ENCODE peak calls at places on chromosomes 6 and 20, in four cellular contexts. G, B, J and O are unnamed samples.

GRCh38 chr20:48153523-48153922 is 368.2 kb upstream of the SULF2 start:
- DNase-seq in J (no peak), B (peak), G (peak), O (no peak)

GRCh38 chr6:101761124-101761601 is 367.7 kb downstream of the GRIK2 start:
- DNase-seq in G (peak), B (no peak), J (no peak), O (peak)

GRCh38 chr6:36066817-36067216 is 39.2 kb downstream of the MAPK14 start:
- DNase-seq in G (no peak), J (no peak), B (no peak), O (no peak)

GRCh38 chr20:57090590-57091560 is 175.6 kb downstream of the BMP7 start:
- DNase-seq in J (no peak), G (no peak), B (no peak), O (no peak)

GRCh38 chr6:111423960-111424846 is 58.8 kb downstream of the REV3L start:
- DNase-seq in J (no peak), B (no peak), G (peak), O (no peak)

GRCh38 chr6:154039231-154039842 is at the start of gene OPRM1:
- DNase-seq in G (peak), B (no peak), J (peak), O (no peak)

GRCh38 chr6:169953686-169954085 is 202.3 kb downstream of the ERMARD start:
- DNase-seq in B (no peak), G (no peak), J (no peak), O (no peak)

GRCh38 chr6:130602151-130602770 is 224.9 kb upstream of the SMLR1 start:
- DNase-seq in G (peak), J (no peak), B (no peak), O (peak)

GRCh38 chr6:140789466-140789865 is 1343.3 kb upstream of the GJE1 start:
- DNase-seq in J (no peak), B (no peak), G (no peak), O (no peak)

GRCh38 chr6:158938811-158939254 is 61.2 kb downstream of the RSPH3 start:
- DNase-seq in B (no peak), J (no peak), G (no peak), O (no peak)

GRCh38 chr6:33787954-33788693 is 806 bp downstream of the LEMD2 start:
- DNase-seq in J (peak), B (peak), G (peak), O (peak)

GRCh38 chr6:99412065-99412464 is 13.0 kb downstream of the PNISR start:
- DNase-seq in B (no peak), J (no peak), G (no peak), O (no peak)

GRCh38 chr6:123808556-123808955 is 4.9 kb downstream of the NKAIN2 start:
- DNase-seq in G (no peak), B (peak), J (no peak), O (no peak)

GRCh38 chr20:64027981-64028685 is 7.8 kb upstream of the C20orf204 start:
- DNase-seq in B (no peak), J (no peak), G (no peak), O (no peak)

GRCh38 chr6:25233226-25233625 is 45.9 kb upstream of the CARMIL1 start:
- DNase-seq in G (no peak), B (no peak), J (no peak), O (peak)

GRCh38 chr20:33139467-33139866 is 28.5 kb upstream of the BPIFA2 start:
- DNase-seq in G (no peak), J (no peak), B (no peak), O (no peak)

GRCh38 chr6:12354499-12354898 is 64.3 kb downstream of the EDN1 start:
- DNase-seq in B (no peak), G (peak), J (no peak), O (no peak)

GRCh38 chr6:43737272-43738081 is 32.5 kb upstream of the VEGFA start:
- DNase-seq in G (no peak), J (peak), B (no peak), O (no peak)

GRCh38 chr6:73169633-73170032 is 55.7 kb downstream of the KHDC1L start:
- DNase-seq in J (no peak), G (no peak), B (no peak), O (no peak)

GRCh38 chr6:50007821-50008220 is 14.0 kb downstream of the DEFB110 start:
- DNase-seq in B (no peak), J (no peak), G (peak), O (no peak)

GRCh38 chr6:70112686-70113570 is 190.0 kb downstream of the COL9A1 start:
- DNase-seq in B (no peak), J (no peak), G (no peak), O (no peak)

GRCh38 chr20:63351811-63352591 is 9.1 kb downstream of the CHRNA4 start:
- DNase-seq in G (no peak), J (no peak), B (peak), O (no peak)

GRCh38 chr6:168294901-168295300 is 24.7 kb downstream of the DACT2 start:
- DNase-seq in B (no peak), G (no peak), J (no peak), O (no peak)

GRCh38 chr6:90472716-90473115 is 114.2 kb downstream of the MAP3K7 start:
- DNase-seq in J (no peak), B (no peak), G (no peak), O (no peak)

GRCh38 chr20:38152175-38153010 is 12.7 kb downstream of the TGM2 start:
- DNase-seq in J (peak), G (peak), B (peak), O (no peak)

GRCh38 chr20:46122071-46122470 is 4.0 kb downstream of the CD40 start:
- DNase-seq in J (no peak), B (no peak), G (peak), O (no peak)

GRCh38 chr6:144415835-144416237 is 130.7 kb downstream of the UTRN start:
- DNase-seq in B (no peak), J (no peak), G (peak), O (no peak)

GRCh38 chr6:83872386-83873118 is 13.1 kb downstream of the CYB5R4 start:
- DNase-seq in J (no peak), G (peak), B (no peak), O (no peak)

GRCh38 chr6:106519460-106520394 is 109.6 kb downstream of the RTN4IP1 start:
- DNase-seq in J (peak), B (no peak), G (peak), O (peak)

GRCh38 chr6:33088258-33088930 is 12.6 kb downstream of the HLA-DPB1 start:
- DNase-seq in J (no peak), G (no peak), B (no peak), O (no peak)

GRCh38 chr20:25699914-25700313 is 3.3 kb upstream of the ZNF337 start:
- DNase-seq in B (no peak), G (peak), J (no peak), O (no peak)

GRCh38 chr6:110878751-110879539 is 4.4 kb downstream of the AMD1 start:
- DNase-seq in J (no peak), B (peak), G (peak), O (no peak)

GRCh38 chr20:18908109-18908508 is 94.5 kb downstream of the SCP2D1 start:
- DNase-seq in B (no peak), G (no peak), J (no peak), O (no peak)

GRCh38 chr20:33674294-33675126 is at the start of gene NECAB3:
- DNase-seq in G (peak), J (peak), B (peak), O (no peak)

GRCh38 chr20:47204746-47205122 is 151.8 kb downstream of the ZMYND8 start:
- DNase-seq in B (no peak), J (peak), G (no peak), O (no peak)

GRCh38 chr6:163944897-163945296 is 530.4 kb downstream of the QKI start:
- DNase-seq in J (peak), B (no peak), G (no peak), O (no peak)

GRCh38 chr20:31500527-31500926 is 13.7 kb upstream of the HM13 start:
- DNase-seq in J (no peak), B (no peak), G (no peak), O (no peak)